ENCODE peak calls at places on chromosomes 7 and 10, in seven cellular contexts. One of them, this sample, is unnamed.

GRCh38 chr10:30861217-30861616 is 170.4 kb downstream of the ZNF438 start:
- DNase-seq in LNCaP clone FGC: no peak
- DNase-seq in NCI-H2171: no peak
- DNase-seq in NB4: peak; percentile 69
- DNase-seq in RKO: no peak
- DNase-seq in spleen: no peak
- DNase-seq in GM04504: no peak
- DNase-seq in this sample: no peak

GRCh38 chr7:102115931-102116330 is 170.7 kb upstream of the SH2B2 start:
- DNase-seq in LNCaP clone FGC: no peak
- DNase-seq in NCI-H2171: no peak
- DNase-seq in NB4: no peak
- DNase-seq in RKO: no peak
- DNase-seq in spleen: peak; percentile 34
- DNase-seq in GM04504: no peak
- DNase-seq in this sample: no peak

GRCh38 chr10:72426982-72427381 is 72.3 kb upstream of the DNAJB12 start:
- DNase-seq in LNCaP clone FGC: no peak
- DNase-seq in NCI-H2171: peak; percentile 83
- DNase-seq in NB4: no peak
- DNase-seq in RKO: no peak
- DNase-seq in spleen: no peak
- DNase-seq in GM04504: no peak
- DNase-seq in this sample: no peak

GRCh38 chr7:3649678-3650445 is 348.8 kb downstream of the SDK1 start:
- DNase-seq in LNCaP clone FGC: no peak
- DNase-seq in NCI-H2171: no peak
- DNase-seq in NB4: peak; percentile 38
- DNase-seq in RKO: no peak
- DNase-seq in spleen: no peak
- DNase-seq in GM04504: no peak
- DNase-seq in this sample: no peak

GRCh38 chr7:22061781-22062180 is 116.1 kb upstream of the CDCA7L start:
- DNase-seq in LNCaP clone FGC: no peak
- DNase-seq in NCI-H2171: no peak
- DNase-seq in NB4: no peak
- DNase-seq in RKO: no peak
- DNase-seq in spleen: no peak
- DNase-seq in GM04504: no peak
- DNase-seq in this sample: no peak

GRCh38 chr10:29881811-29882210 is 177.6 kb downstream of the JCAD start:
- DNase-seq in LNCaP clone FGC: no peak
- DNase-seq in NCI-H2171: no peak
- DNase-seq in NB4: no peak
- DNase-seq in RKO: no peak
- DNase-seq in spleen: no peak
- DNase-seq in GM04504: no peak
- DNase-seq in this sample: no peak

GRCh38 chr10:72258617-72259016 is 15.1 kb upstream of the DDIT4 start:
- DNase-seq in LNCaP clone FGC: no peak
- DNase-seq in NCI-H2171: no peak
- DNase-seq in NB4: no peak
- DNase-seq in RKO: peak; percentile 45
- DNase-seq in spleen: no peak
- DNase-seq in GM04504: no peak
- DNase-seq in this sample: no peak

GRCh38 chr10:97230146-97230545 is 44.4 kb upstream of the SLIT1 start:
- DNase-seq in LNCaP clone FGC: no peak
- DNase-seq in NCI-H2171: no peak
- DNase-seq in NB4: no peak
- DNase-seq in RKO: peak; percentile 36
- DNase-seq in spleen: no peak
- DNase-seq in GM04504: no peak
- DNase-seq in this sample: no peak

GRCh38 chr7:46011501-46011900 is 90.4 kb upstream of the IGFBP3 start:
- DNase-seq in LNCaP clone FGC: no peak
- DNase-seq in NCI-H2171: no peak
- DNase-seq in NB4: no peak
- DNase-seq in RKO: no peak
- DNase-seq in spleen: no peak
- DNase-seq in GM04504: no peak
- DNase-seq in this sample: no peak

GRCh38 chr7:8389898-8390642 is 43.3 kb upstream of the NXPH1 start:
- DNase-seq in LNCaP clone FGC: no peak
- DNase-seq in NCI-H2171: no peak
- DNase-seq in NB4: peak; percentile 18
- DNase-seq in RKO: no peak
- DNase-seq in spleen: no peak
- DNase-seq in GM04504: no peak
- DNase-seq in this sample: no peak

GRCh38 chr7:77359599-77359998 is 56.5 kb downstream of the GSAP start:
- DNase-seq in LNCaP clone FGC: no peak
- DNase-seq in NCI-H2171: no peak
- DNase-seq in NB4: no peak
- DNase-seq in RKO: no peak
- DNase-seq in spleen: no peak
- DNase-seq in GM04504: no peak
- DNase-seq in this sample: no peak

GRCh38 chr7:66664590-66665293 is 36.1 kb downstream of the KCTD7 start:
- DNase-seq in LNCaP clone FGC: no peak
- DNase-seq in NCI-H2171: peak; percentile 67
- DNase-seq in NB4: no peak
- DNase-seq in RKO: no peak
- DNase-seq in spleen: peak; percentile 71
- DNase-seq in GM04504: no peak
- DNase-seq in this sample: no peak

GRCh38 chr10:125694874-125695273 is 11.9 kb upstream of the TEX36 start:
- DNase-seq in LNCaP clone FGC: peak; percentile 98
- DNase-seq in NCI-H2171: no peak
- DNase-seq in NB4: no peak
- DNase-seq in RKO: no peak
- DNase-seq in spleen: no peak
- DNase-seq in GM04504: peak; percentile 67
- DNase-seq in this sample: no peak

GRCh38 chr10:43236176-43236850 is 30.6 kb downstream of the RASGEF1A start:
- DNase-seq in LNCaP clone FGC: no peak
- DNase-seq in NCI-H2171: no peak
- DNase-seq in NB4: no peak
- DNase-seq in RKO: no peak
- DNase-seq in spleen: no peak
- DNase-seq in GM04504: no peak
- DNase-seq in this sample: no peak

GRCh38 chr10:23362069-23362830 is 17.7 kb upstream of the C10orf67 start:
- DNase-seq in LNCaP clone FGC: no peak
- DNase-seq in NCI-H2171: no peak
- DNase-seq in NB4: no peak
- DNase-seq in RKO: no peak
- DNase-seq in spleen: no peak
- DNase-seq in GM04504: no peak
- DNase-seq in this sample: no peak

GRCh38 chr10:43263551-43264323 is 3.1 kb downstream of the RASGEF1A start:
- DNase-seq in LNCaP clone FGC: no peak
- DNase-seq in NCI-H2171: no peak
- DNase-seq in NB4: no peak
- DNase-seq in RKO: no peak
- DNase-seq in spleen: no peak
- DNase-seq in GM04504: no peak
- DNase-seq in this sample: peak; percentile 20

GRCh38 chr7:128947854-128948253 is 10.1 kb downstream of the IRF5 start:
- DNase-seq in LNCaP clone FGC: no peak
- DNase-seq in NCI-H2171: no peak
- DNase-seq in NB4: peak; percentile 63
- DNase-seq in RKO: no peak
- DNase-seq in spleen: no peak
- DNase-seq in GM04504: no peak
- DNase-seq in this sample: no peak

GRCh38 chr10:6050801-6051445 is 11.2 kb downstream of the IL2RA start:
- DNase-seq in LNCaP clone FGC: no peak
- DNase-seq in NCI-H2171: no peak
- DNase-seq in NB4: peak; percentile 66
- DNase-seq in RKO: peak; percentile 68
- DNase-seq in spleen: peak; percentile 94
- DNase-seq in GM04504: peak; percentile 33
- DNase-seq in this sample: no peak

GRCh38 chr7:50268223-50268622 is 36.3 kb upstream of the IKZF1 start:
- DNase-seq in LNCaP clone FGC: no peak
- DNase-seq in NCI-H2171: no peak
- DNase-seq in NB4: no peak
- DNase-seq in RKO: no peak
- DNase-seq in spleen: no peak
- DNase-seq in GM04504: no peak
- DNase-seq in this sample: no peak

GRCh38 chr10:95499482-95499989 is 61.6 kb downstream of the SORBS1 start:
- DNase-seq in LNCaP clone FGC: no peak
- DNase-seq in NCI-H2171: no peak
- DNase-seq in NB4: no peak
- DNase-seq in RKO: no peak
- DNase-seq in spleen: no peak
- DNase-seq in GM04504: no peak
- DNase-seq in this sample: no peak

GRCh38 chr7:122304996-122305421 is 459 bp upstream of the FEZF1 start:
- DNase-seq in LNCaP clone FGC: no peak
- DNase-seq in NCI-H2171: no peak
- DNase-seq in NB4: no peak
- DNase-seq in RKO: no peak
- DNase-seq in spleen: no peak
- DNase-seq in GM04504: no peak
- DNase-seq in this sample: no peak